ENCODE peak calls at places on chromosomes 16 and 17, in ten cellular contexts. N, S, H, Y, W, L, J, F, K and B are unnamed samples. For H3K27me3, the result is how much of the 10 kb centered on the place peaks cover.

GRCh38 chr17:12485361-12485911 is 180.3 kb upstream of the MYOCD start:
- DNase-seq in N (no peak), L (no peak), H (no peak), W (no peak), Y (no peak), F (no peak), K (no peak), S (no peak), J (no peak), B (no peak)

GRCh38 chr17:3593384-3593783 is 15.8 kb downstream of the TRPV1 start:
- DNase-seq in H (no peak), Y (no peak), L (no peak), S (no peak), N (no peak), W (no peak), K (no peak), J (no peak), F (no peak), B (no peak)

GRCh38 chr16:85717393-85718152 is 28.8 kb upstream of the GINS2 start:
- DNase-seq in Y (peak), N (peak), J (peak), F (peak), H (peak), K (peak), L (peak), W (peak), S (peak), B (no peak)

GRCh38 chr16:59573528-59574271 is 839.6 kb upstream of the GOT2 start:
- DNase-seq in F (no peak), K (no peak), H (no peak), L (no peak), J (no peak), S (no peak), N (no peak), W (no peak), Y (no peak), B (peak)

GRCh38 chr16:85363881-85364280 is 249.2 kb upstream of the GSE1 start:
- DNase-seq in F (no peak), W (no peak), N (no peak), S (no peak), Y (no peak), L (no peak), H (no peak), J (no peak), K (no peak), B (peak)

GRCh38 chr17:38353084-38353604 is 1.5 kb downstream of the SOCS7 start:
- DNase-seq in H (no peak), N (no peak), J (no peak), S (no peak), Y (no peak), F (peak), W (no peak), K (no peak), L (no peak), B (no peak)

GRCh38 chr16:78816499-78817441 is 717.3 kb downstream of the WWOX start:
- DNase-seq in N (no peak), L (peak), Y (no peak), F (no peak), K (no peak), W (peak), J (no peak), S (no peak), H (no peak), B (no peak)

GRCh38 chr17:2745317-2746037 is 4.0 kb downstream of the CCDC92B start:
- DNase-seq in J (peak), L (no peak), F (no peak), N (no peak), K (peak), W (no peak), S (no peak), H (no peak), Y (no peak), B (no peak)

GRCh38 chr17:33572615-33573014 is 279.5 kb upstream of the ASIC2 start:
- DNase-seq in L (no peak), J (no peak), F (no peak), S (no peak), Y (no peak), K (no peak), N (peak), H (no peak), W (no peak), B (no peak)

GRCh38 chr16:21598676-21599157 is 660 bp upstream of the METTL9 start:
- DNase-seq in K (no peak), F (peak), L (no peak), S (no peak), H (no peak), N (no peak), J (no peak), Y (no peak), W (no peak), B (no peak)

GRCh38 chr17:75288784-75289121 is 480 bp downstream of the SLC25A19 start:
- DNase-seq in W (no peak), J (no peak), Y (no peak), S (peak), H (no peak), L (no peak), F (peak), K (peak), N (peak), B (no peak)

GRCh38 chr17:80261159-80261894 is 675 bp downstream of the RNF213 start:
- DNase-seq in F (peak), K (peak), Y (peak), L (peak), S (peak), J (peak), W (peak), N (peak), H (peak), B (no peak)

GRCh38 chr16:2827481-2827790 is 2.7 kb upstream of the ZG16B start:
- DNase-seq in F (no peak), W (no peak), K (no peak), N (no peak), L (peak), J (no peak), H (no peak), Y (no peak), S (no peak), B (no peak)

GRCh38 chr17:73430848-73431247 is 119.0 kb upstream of the CDC42EP4 start:
- DNase-seq in L (no peak), Y (no peak), F (peak), S (no peak), K (no peak), N (no peak), W (no peak), J (peak), H (no peak), B (no peak)

GRCh38 chr17:39750131-39751015 is 12.6 kb downstream of the GRB7 start:
- DNase-seq in L (peak), K (peak), Y (peak), W (no peak), S (no peak), H (no peak), N (no peak), F (no peak), J (no peak), B (no peak)

GRCh38 chr17:83053021-83053778 is 26.2 kb upstream of the METRNL start:
- DNase-seq in H (no peak), Y (no peak), W (peak), N (peak), K (peak), F (no peak), L (peak), S (peak), J (peak), B (no peak)

GRCh38 chr17:60971515-60972369 is 294.1 kb downstream of the BCAS3 start:
- DNase-seq in W (peak), K (peak), S (peak), F (peak), L (no peak), H (peak), N (peak), J (no peak), Y (peak), B (peak)

GRCh38 chr17:44911133-44912001 is 3.9 kb downstream of the GFAP start:
- DNase-seq in Y (peak), W (peak), H (peak), S (peak), F (peak), L (peak), J (peak), N (peak), K (peak), B (no peak)

GRCh38 chr17:301681-302299 is 50.8 kb downstream of the RPH3AL start:
- DNase-seq in W (no peak), F (no peak), S (no peak), J (peak), Y (no peak), H (no peak), N (no peak), K (peak), L (peak), B (no peak)

GRCh38 chr16:10871157-10871991 is 5.6 kb upstream of the CIITA start:
- DNase-seq in W (no peak), L (peak), N (no peak), S (peak), J (peak), K (peak), F (peak), H (no peak), Y (no peak), B (peak)

GRCh38 chr17:53166736-53167135 is 656.0 kb upstream of the KIF2B start:
- DNase-seq in K (no peak), L (no peak), W (no peak), H (no peak), S (no peak), J (no peak), Y (no peak), F (no peak), N (no peak), B (no peak)

GRCh38 chr17:50834786-50835562 is 412 bp upstream of the WFIKKN2 start:
- DNase-seq in N (peak), H (no peak), S (no peak), Y (no peak), L (peak), K (no peak), F (no peak), W (peak), J (no peak), B (peak)

GRCh38 chr17:43176119-43176570 is 5.1 kb downstream of the NBR1 start:
- DNase-seq in N (no peak), Y (no peak), K (no peak), L (no peak), W (no peak), H (no peak), J (no peak), F (peak), S (no peak), B (no peak)

GRCh38 chr17:77535435-77535834 is 394.7 kb downstream of the SEC14L1 start:
- DNase-seq in W (no peak), S (peak), F (no peak), Y (no peak), H (no peak), L (peak), J (peak), N (no peak), K (no peak), B (no peak)
- H3K27me3 ChIP-seq in W (under half), S (under half), F (under half), Y (under half), H (under half), L (under half), J (under half), N (under half), K (under half), B (under half)

GRCh38 chr16:77674888-77675287 is 47.4 kb upstream of the NUDT7 start:
- DNase-seq in F (no peak), H (no peak), L (no peak), J (no peak), N (no peak), W (no peak), Y (no peak), K (no peak), S (no peak), B (peak)
- H3K4me3 ChIP-seq in F (no peak), H (no peak), L (no peak), J (no peak), N (no peak), W (no peak), Y (no peak), K (no peak), S (no peak), B (no peak)

DNA sequence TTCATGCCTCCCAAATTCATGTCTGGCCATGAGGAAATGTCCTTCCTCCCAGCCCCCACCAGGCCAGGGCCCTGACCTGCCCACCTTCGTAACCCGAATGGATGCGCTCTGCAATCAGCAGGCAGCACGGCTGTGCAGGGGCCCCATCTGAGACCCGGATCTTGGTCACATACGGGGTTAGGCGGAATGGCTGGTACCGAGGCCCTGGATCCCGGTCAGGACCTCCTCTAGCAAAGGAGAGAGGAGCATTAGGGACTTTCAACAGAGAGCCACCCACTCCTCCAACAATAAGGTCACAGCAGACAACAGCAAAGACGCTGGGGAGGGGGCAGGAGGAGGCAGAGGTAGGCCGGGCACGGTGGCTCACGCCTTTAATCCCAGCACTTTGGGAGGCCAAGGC is 3.6 kb downstream of the PER1 start:
- DNase-seq in S (no peak), W (peak), F (no peak), K (no peak), N (no peak), L (peak), Y (no peak), J (peak), H (no peak), B (no peak)
- H3K27ac ChIP-seq in S (peak), W (peak), F (no peak), K (no peak), N (no peak), L (peak), Y (no peak), J (no peak), H (no peak), B (no peak)

GRCh38 chr16:86808863-86809444 is 230.6 kb downstream of the FOXL1 start:
- DNase-seq in K (no peak), F (no peak), Y (no peak), S (no peak), J (no peak), W (no peak), H (no peak), N (no peak), L (no peak), B (no peak)

GRCh38 chr16:86809458-86809955 is 231.2 kb downstream of the FOXL1 start:
- DNase-seq in J (no peak), H (no peak), Y (no peak), F (no peak), S (no peak), K (no peak), N (no peak), W (no peak), L (no peak), B (peak)

GRCh38 chr16:86805210-86805609 is 226.9 kb downstream of the FOXL1 start:
- DNase-seq in F (no peak), W (no peak), H (no peak), N (no peak), Y (no peak), J (no peak), L (peak), S (no peak), K (no peak), B (no peak)

GRCh38 chr16:86806838-86807351 is 228.5 kb downstream of the FOXL1 start:
- DNase-seq in L (peak), K (no peak), J (no peak), F (no peak), H (no peak), N (peak), W (no peak), Y (no peak), S (no peak), B (peak)

GRCh38 chr16:86806181-86806837 is 228.0 kb downstream of the FOXL1 start:
- DNase-seq in J (no peak), K (no peak), F (no peak), H (no peak), S (no peak), L (peak), Y (no peak), N (no peak), W (no peak), B (no peak)
- H3K27me3 ChIP-seq in J (under half), K (under half), F (half or more), H (under half), S (under half), L (under half), Y (half or more), N (under half), W (under half), B (under half)